ENCODE peak calls at places on chromosomes 2 and 18, in five cellular contexts. One of them, this sample, is unnamed.

GRCh38 chr2:85584354-85584856 is at the start of gene VAMP5:
- DNase-seq in NCI-H1092: no peak
- DNase-seq in GM23338: peak
- DNase-seq in RKO: no peak
- DNase-seq in CD8-positive, alpha-beta T cell: peak
- DNase-seq in this sample: no peak

GRCh38 chr18:79955302-79956075 is 4.0 kb upstream of the SLC66A2 start:
- DNase-seq in NCI-H1092: no peak
- DNase-seq in GM23338: no peak
- DNase-seq in RKO: no peak
- DNase-seq in CD8-positive, alpha-beta T cell: no peak
- DNase-seq in this sample: peak

GRCh38 chr2:234341332-234341985 is 155.4 kb downstream of the ARL4C start:
- DNase-seq in NCI-H1092: no peak
- DNase-seq in GM23338: peak
- DNase-seq in RKO: no peak
- DNase-seq in CD8-positive, alpha-beta T cell: no peak
- DNase-seq in this sample: peak

GRCh38 chr2:157760949-157761348 is 115.2 kb downstream of the ACVR1 start:
- DNase-seq in NCI-H1092: no peak
- DNase-seq in GM23338: peak
- DNase-seq in RKO: no peak
- DNase-seq in CD8-positive, alpha-beta T cell: no peak
- DNase-seq in this sample: no peak

GRCh38 chr2:230472619-230473018 is 56.6 kb downstream of the SP100 start:
- DNase-seq in NCI-H1092: no peak
- DNase-seq in GM23338: no peak
- DNase-seq in RKO: peak
- DNase-seq in CD8-positive, alpha-beta T cell: peak
- DNase-seq in this sample: no peak

GRCh38 chr18:27707201-27707600 is 469.7 kb downstream of the CDH2 start:
- DNase-seq in NCI-H1092: no peak
- DNase-seq in GM23338: no peak
- DNase-seq in RKO: no peak
- DNase-seq in CD8-positive, alpha-beta T cell: no peak
- DNase-seq in this sample: no peak

GRCh38 chr2:112957511-112957910 is 20.3 kb upstream of the IL36G start:
- DNase-seq in NCI-H1092: no peak
- DNase-seq in GM23338: no peak
- DNase-seq in RKO: no peak
- DNase-seq in CD8-positive, alpha-beta T cell: no peak
- DNase-seq in this sample: no peak

GRCh38 chr2:237673130-237673921 is 45.9 kb downstream of the LRRFIP1 start:
- DNase-seq in NCI-H1092: peak
- DNase-seq in GM23338: peak
- DNase-seq in RKO: peak
- DNase-seq in CD8-positive, alpha-beta T cell: peak
- DNase-seq in this sample: peak

GRCh38 chr2:149152597-149152996 is 114.1 kb downstream of the LYPD6B start:
- DNase-seq in NCI-H1092: no peak
- DNase-seq in GM23338: peak
- DNase-seq in RKO: no peak
- DNase-seq in CD8-positive, alpha-beta T cell: no peak
- DNase-seq in this sample: no peak

GRCh38 chr2:101474752-101475384 is at the start of gene RFX8:
- DNase-seq in NCI-H1092: no peak
- DNase-seq in GM23338: peak
- DNase-seq in RKO: no peak
- DNase-seq in CD8-positive, alpha-beta T cell: peak
- DNase-seq in this sample: peak

GRCh38 chr2:15561574-15562344 is 625 bp upstream of the NBAS start:
- DNase-seq in NCI-H1092: no peak
- DNase-seq in GM23338: peak
- DNase-seq in RKO: peak
- DNase-seq in CD8-positive, alpha-beta T cell: peak
- DNase-seq in this sample: no peak

GRCh38 chr2:213644926-213645325 is 360.7 kb downstream of the SPAG16 start:
- DNase-seq in NCI-H1092: no peak
- DNase-seq in GM23338: no peak
- DNase-seq in RKO: no peak
- DNase-seq in CD8-positive, alpha-beta T cell: no peak
- DNase-seq in this sample: peak

GRCh38 chr2:16628316-16628715 is 37.3 kb downstream of the CYRIA start:
- DNase-seq in NCI-H1092: no peak
- DNase-seq in GM23338: no peak
- DNase-seq in RKO: no peak
- DNase-seq in CD8-positive, alpha-beta T cell: no peak
- DNase-seq in this sample: no peak